ENCODE peak calls at places on chromosomes 5 and 9, in eight cellular contexts. O, T, Z, S, N, B, F and Y are unnamed samples.

GRCh38 chr9:129340427-129341196 is 162.6 kb upstream of the IER5L start:
- DNase-seq in Z (no peak), T (no peak), B (no peak), N (no peak), S (no peak), F (no peak), O (no peak), Y (no peak)

GRCh38 chr5:105168806-105169205 is 1606.2 kb upstream of the NUDT12 start:
- DNase-seq in F (no peak), B (no peak), T (no peak), N (no peak), O (no peak), S (no peak), Z (no peak), Y (no peak)

GRCh38 chr9:127941062-127941925 is 3.6 kb upstream of the DPM2 start:
- DNase-seq in Z (no peak), N (no peak), B (no peak), F (no peak), S (no peak), T (no peak), O (no peak), Y (no peak)

GRCh38 chr5:7592910-7593309 is 197.0 kb downstream of the ADCY2 start:
- DNase-seq in S (no peak), N (no peak), F (no peak), B (no peak), Z (no peak), T (no peak), O (no peak), Y (no peak)

GRCh38 chr5:44089419-44090125 is 299.6 kb downstream of the FGF10 start:
- DNase-seq in F (no peak), S (no peak), B (no peak), O (no peak), T (no peak), N (no peak), Z (no peak), Y (no peak)

GRCh38 chr9:98678244-98678842 is 30.4 kb downstream of the GABBR2 start:
- DNase-seq in N (no peak), Z (no peak), B (no peak), S (peak; percentile 19), T (no peak), O (no peak), F (no peak), Y (no peak)

GRCh38 chr5:601771-602465 is 10.2 kb upstream of the CEP72 start:
- DNase-seq in O (no peak), N (no peak), B (no peak), S (no peak), T (no peak), Z (no peak), F (no peak), Y (no peak)

GRCh38 chr5:80220268-80220897 is 35.5 kb downstream of the SERINC5 start:
- DNase-seq in B (no peak), Z (no peak), T (no peak), N (no peak), S (peak; percentile 63), F (no peak), O (no peak), Y (no peak)

GRCh38 chr9:123739902-123740301 is 190.0 kb downstream of the DENND1A start:
- DNase-seq in F (no peak), S (no peak), T (no peak), O (no peak), Z (no peak), B (no peak), N (no peak), Y (no peak)

GRCh38 chr5:11903614-11904269 is 504 bp downstream of the CTNND2 start:
- DNase-seq in N (no peak), B (no peak), Z (no peak), O (no peak), F (no peak), S (no peak), T (peak; percentile 25), Y (no peak)

GRCh38 chr5:167582263-167582662 is 709.2 kb upstream of the WWC1 start:
- DNase-seq in F (peak; percentile 18), N (no peak), T (no peak), S (no peak), B (no peak), O (no peak), Z (no peak), Y (peak; percentile 26)

GRCh38 chr9:20624201-20625002 is 2.1 kb upstream of the MLLT3 start:
- DNase-seq in B (peak; percentile 43), F (peak; percentile 77), N (no peak), S (peak; percentile 69), T (peak; percentile 45), Z (no peak), O (peak; percentile 49), Y (peak; percentile 50)

GRCh38 chr5:89449392-89450148 is 566.6 kb upstream of the MEF2C start:
- DNase-seq in B (no peak), Z (no peak), F (no peak), T (no peak), O (no peak), S (no peak), N (no peak), Y (no peak)

GRCh38 chr5:181043285-181044092 is 3.4 kb downstream of the BTNL9 start:
- DNase-seq in T (no peak), S (no peak), B (no peak), N (no peak), Z (no peak), F (no peak), O (peak; percentile 25), Y (no peak)

GRCh38 chr5:9617739-9618504 is 12.2 kb downstream of the TAS2R1 start:
- DNase-seq in S (no peak), T (no peak), Z (no peak), O (no peak), B (no peak), F (no peak), N (no peak), Y (no peak)

GRCh38 chr5:140112685-140113179 is 1.2 kb upstream of the PURA start:
- DNase-seq in O (no peak), F (peak; percentile 68), B (no peak), N (no peak), S (no peak), Z (no peak), T (no peak), Y (peak; percentile 37)

GRCh38 chr5:125446986-125447385 is 700.5 kb upstream of the ZNF608 start:
- DNase-seq in O (no peak), T (no peak), S (no peak), B (no peak), Z (no peak), N (no peak), F (peak; percentile 77), Y (peak; percentile 2)

GRCh38 chr9:114271556-114272510 is 51.1 kb upstream of the ORM1 start:
- DNase-seq in F (peak; percentile 21), T (peak; percentile 59), N (peak; percentile 50), S (peak; percentile 37), B (no peak), O (no peak), Z (no peak), Y (no peak)

GRCh38 chr5:76710991-76711390 is 4.9 kb upstream of the F2R start:
- DNase-seq in B (no peak), S (no peak), O (no peak), T (no peak), Z (no peak), N (no peak), F (peak; percentile 41), Y (peak; percentile 38)

GRCh38 chr5:172078726-172079345 is 72.4 kb upstream of the FBXW11 start:
- DNase-seq in O (peak; percentile 38), S (no peak), T (peak; percentile 22), N (no peak), Z (no peak), B (no peak), F (no peak), Y (no peak)

GRCh38 chr5:110612778-110613396 is 113.6 kb downstream of the TMEM232 start:
- DNase-seq in T (no peak), N (no peak), F (no peak), S (no peak), B (no peak), Z (no peak), O (no peak), Y (no peak)

GRCh38 chr5:27325513-27325912 is 287.1 kb upstream of the CDH9 start:
- DNase-seq in F (no peak), N (no peak), B (no peak), S (no peak), O (no peak), Z (no peak), T (no peak), Y (no peak)

GRCh38 chr5:76608833-76609232 is 14.4 kb downstream of the F2RL2 start:
- DNase-seq in O (no peak), B (no peak), Z (no peak), N (no peak), S (no peak), T (no peak), F (peak; percentile 58), Y (no peak)

GRCh38 chr5:126483156-126483555 is 59.9 kb downstream of the GRAMD2B start:
- DNase-seq in S (no peak), N (no peak), T (no peak), Z (no peak), B (no peak), O (no peak), F (no peak), Y (no peak)

GRCh38 chr5:150428106-150428876 is 15.6 kb upstream of the CD74 start:
- DNase-seq in O (no peak), B (no peak), F (no peak), S (no peak), T (peak; percentile 55), N (no peak), Z (no peak), Y (no peak)

GRCh38 chr5:180330810-180331646 is 22.1 kb downstream of the GFPT2 start:
- DNase-seq in Z (no peak), B (no peak), N (no peak), S (no peak), T (no peak), F (peak; percentile 97), O (peak; percentile 61), Y (peak; percentile 83)

GRCh38 chr9:126693428-126693931 is 79.8 kb downstream of the LMX1B start:
- DNase-seq in N (no peak), Z (no peak), S (no peak), B (no peak), O (no peak), F (no peak), T (no peak), Y (no peak)